ENCODE peak calls at places on chromosomes 12 and 14, in eight cellular contexts. M is EH; U is DMS53; I is thoracic aorta; G is activated CD4-positive, alpha-beta memory T cell treated with anti-CD3 and anti-CD28 coated beads for 36 hours; X is hippocampal formation; Q is glutamatergic neuron; C is upper lobe of right lung. Z is an unnamed sample.

GRCh38 chr12:112904571-112904970 is 2.2 kb upstream of the OAS1 start:
- DNase-seq in M (peak; percentile 69), U (no peak), I (no peak), G (no peak), X (no peak), Q (no peak), C (no peak), Z (no peak)

GRCh38 chr12:51264297-51264696 is 5.9 kb downstream of the SMAGP start:
- DNase-seq in M (no peak), U (no peak), I (no peak), G (no peak), X (no peak), Q (no peak), C (no peak), Z (peak; percentile 11)

GRCh38 chr12:89389755-89390661 is 37.7 kb upstream of the DUSP6 start:
- DNase-seq in M (peak; percentile 39), U (peak; percentile 26), I (no peak), G (peak; percentile 64), X (no peak), Q (no peak), C (no peak), Z (no peak)

GRCh38 chr14:99075771-99076370 is 196.1 kb downstream of the BCL11B start:
- DNase-seq in M (no peak), U (no peak), I (no peak), G (no peak), X (no peak), Q (no peak), C (no peak), Z (no peak)

GRCh38 chr12:76445469-76445868 is 97.3 kb upstream of the BBS10 start:
- DNase-seq in M (peak; percentile 30), U (no peak), I (no peak), G (no peak), X (no peak), Q (no peak), C (no peak), Z (no peak)

GRCh38 chr12:12872139-12872933 is 19.0 kb upstream of the GPRC5A start:
- DNase-seq in M (peak; percentile 93), U (peak; percentile 88), I (no peak), G (no peak), X (no peak), Q (no peak), C (no peak), Z (no peak)

GRCh38 chr12:100953217-100953616 is 158.6 kb downstream of the ANO4 start:
- DNase-seq in M (peak; percentile 29), U (peak; percentile 33), I (no peak), G (no peak), X (no peak), Q (no peak), C (no peak), Z (no peak)

GRCh38 chr14:103186241-103186835 is 63.1 kb downstream of the TNFAIP2 start:
- DNase-seq in M (no peak), U (no peak), I (no peak), G (no peak), X (no peak), Q (no peak), C (peak; percentile 7), Z (no peak)

GRCh38 chr14:54207991-54208520 is 188.8 kb upstream of the CDKN3 start:
- DNase-seq in M (peak; percentile 65), U (no peak), I (no peak), G (no peak), X (no peak), Q (no peak), C (no peak), Z (no peak)

GRCh38 chr12:74801625-74802024 is 264.0 kb downstream of the ATXN7L3B start:
- DNase-seq in M (no peak), U (no peak), I (no peak), G (no peak), X (no peak), Q (no peak), C (no peak), Z (no peak)

GRCh38 chr14:93019367-93019843 is 96.3 kb downstream of the ITPK1 start:
- DNase-seq in M (no peak), U (no peak), I (no peak), G (no peak), X (peak; percentile 42), Q (no peak), C (no peak), Z (no peak)